ENCODE peak calls at places on chromosome 14, in six cellular contexts. Z is IMR-90, U is H1, C is mesendoderm, A is H9, T is mesenchymal stem cell. S is an unnamed sample.

GRCh38 chr14:92603309-92604257 is 90.0 kb downstream of the RIN3 start:
- DNase-seq in Z (peak; percentile 83), U (no peak), C (peak; percentile 22), A (no peak), T (peak; percentile 70), S (peak; percentile 18)

GRCh38 chr14:68686212-68686478 is 106.7 kb downstream of the ZFP36L1 start:
- DNase-seq in Z (no peak), U (no peak), C (no peak), A (no peak), T (no peak), S (no peak)

GRCh38 chr14:100827140-100827517 is 1.2 kb downstream of the MEG3 start:
- DNase-seq in Z (peak; percentile 16), U (no peak), C (no peak), A (no peak), T (no peak), S (no peak)

GRCh38 chr14:73295198-73295796 is 58.0 kb downstream of the PAPLN start:
- DNase-seq in Z (peak; percentile 31), U (no peak), C (peak; percentile 41), A (no peak), T (peak; percentile 61), S (no peak)

GRCh38 chr14:23610090-23610814 is 25.9 kb upstream of the DHRS2 start:
- DNase-seq in Z (no peak), U (no peak), C (no peak), A (no peak), T (no peak), S (no peak)

GRCh38 chr14:101002738-101003137 is 99.2 kb upstream of the RTL1 start:
- DNase-seq in Z (no peak), U (no peak), C (no peak), A (no peak), T (no peak), S (no peak)

GRCh38 chr14:81211844-81212243 is 8.9 kb downstream of the GTF2A1 start:
- DNase-seq in Z (peak; percentile 17), U (no peak), C (peak; percentile 55), A (no peak), T (peak; percentile 44), S (no peak)

GRCh38 chr14:57575482-57575881 is 81.8 kb upstream of the CCDC198 start:
- DNase-seq in Z (no peak), U (no peak), C (peak; percentile 33), A (no peak), T (no peak), S (no peak)

GRCh38 chr14:36502558-36503508 is 17.2 kb downstream of the NKX2-1 start:
- DNase-seq in Z (no peak), U (no peak), C (no peak), A (no peak), T (no peak), S (no peak)
- H2BK15ac ChIP-seq in Z (no peak overlapping the region), U (no peak overlapping the region), C (no peak overlapping the region), A (no peak overlapping the region), T (no peak overlapping the region), S (no peak overlapping the region)

GRCh38 chr14:59081680-59082079 is 106.8 kb upstream of the DAAM1 start:
- DNase-seq in Z (no peak), U (no peak), C (no peak), A (no peak), T (no peak), S (no peak)

GRCh38 chr14:59087711-59088110 is 100.8 kb upstream of the DAAM1 start:
- DNase-seq in Z (no peak), U (no peak), C (no peak), A (no peak), T (peak; percentile 27), S (no peak)

GRCh38 chr14:59087240-59087639 is 101.2 kb upstream of the DAAM1 start:
- DNase-seq in Z (no peak), U (no peak), C (no peak), A (no peak), T (no peak), S (no peak)

GRCh38 chr14:59086241-59086899 is 102.1 kb upstream of the DAAM1 start:
- DNase-seq in Z (peak; percentile 66), U (no peak), C (no peak), A (no peak), T (peak; percentile 50), S (no peak)

DNA sequence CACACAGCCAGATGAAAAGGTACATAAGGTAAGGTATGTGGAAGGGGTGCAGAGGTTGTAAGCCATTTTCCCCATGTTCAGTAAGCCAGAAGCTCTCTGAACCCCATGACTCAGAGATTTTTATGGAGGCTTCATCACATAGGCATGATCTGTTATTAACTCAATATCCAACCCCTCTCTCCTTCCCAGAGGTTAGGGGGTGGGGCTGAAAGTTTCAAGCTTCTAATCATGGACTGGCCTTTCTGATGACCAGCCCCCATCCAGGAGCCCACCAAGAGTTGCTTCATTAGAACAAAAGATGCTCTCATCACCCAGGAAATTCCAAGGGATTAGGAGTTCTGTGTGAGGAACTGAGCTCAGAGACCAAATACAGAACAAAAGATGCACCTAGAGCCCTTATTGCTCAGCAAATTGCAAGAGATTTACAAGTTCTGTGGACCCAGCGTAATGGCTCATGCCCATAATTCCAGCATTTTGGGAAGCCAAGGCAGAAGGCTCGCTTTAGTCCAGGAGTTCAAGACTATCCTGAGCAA is 103.2 kb upstream of the DAAM1 start:
- DNase-seq in Z (no peak), U (no peak), C (peak; percentile 47), A (no peak), T (no peak), S (no peak)
- H2BK15ac ChIP-seq in Z (no peak overlapping the region), U (no peak overlapping the region), C (no peak overlapping the region), A (no peak overlapping the region), T (no peak overlapping the region), S (no peak overlapping the region)

DNA sequence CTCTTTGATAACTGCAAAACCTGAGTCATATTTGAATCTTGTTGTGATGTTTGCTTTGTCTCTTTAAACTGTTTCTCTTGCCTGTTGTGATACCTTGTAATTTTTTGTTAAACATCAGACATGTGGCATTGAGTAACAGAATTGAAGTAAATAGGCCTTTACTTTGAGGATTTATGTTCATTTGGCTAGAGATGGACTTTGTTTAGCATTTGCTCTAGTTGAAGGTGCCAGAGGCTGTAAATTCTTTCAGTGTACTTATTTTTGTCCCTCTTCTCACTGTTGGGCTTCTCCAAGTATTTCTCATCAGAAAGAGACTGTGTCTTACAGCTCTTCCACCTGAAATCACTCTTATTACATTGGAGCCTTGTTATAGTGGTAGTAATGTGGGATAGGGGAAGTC is 175.8 kb downstream of the LRFN5 start:
- DNase-seq in Z (no peak), U (no peak), C (no peak), A (no peak), T (no peak), S (no peak)
- H2BK15ac ChIP-seq in Z (no peak overlapping the region), U (no peak overlapping the region), C (no peak overlapping the region), A (no peak overlapping the region), T (no peak overlapping the region), S (no peak overlapping the region)

GRCh38 chr14:74503973-74504335 is 10.4 kb downstream of the ISCA2 start:
- DNase-seq in Z (no peak), U (no peak), C (no peak), A (no peak), T (no peak), S (no peak)
- H2BK15ac ChIP-seq in Z (no peak overlapping the region), U (no peak overlapping the region), C (no peak overlapping the region), A (no peak overlapping the region), T (no peak overlapping the region), S (no peak overlapping the region)

DNA sequence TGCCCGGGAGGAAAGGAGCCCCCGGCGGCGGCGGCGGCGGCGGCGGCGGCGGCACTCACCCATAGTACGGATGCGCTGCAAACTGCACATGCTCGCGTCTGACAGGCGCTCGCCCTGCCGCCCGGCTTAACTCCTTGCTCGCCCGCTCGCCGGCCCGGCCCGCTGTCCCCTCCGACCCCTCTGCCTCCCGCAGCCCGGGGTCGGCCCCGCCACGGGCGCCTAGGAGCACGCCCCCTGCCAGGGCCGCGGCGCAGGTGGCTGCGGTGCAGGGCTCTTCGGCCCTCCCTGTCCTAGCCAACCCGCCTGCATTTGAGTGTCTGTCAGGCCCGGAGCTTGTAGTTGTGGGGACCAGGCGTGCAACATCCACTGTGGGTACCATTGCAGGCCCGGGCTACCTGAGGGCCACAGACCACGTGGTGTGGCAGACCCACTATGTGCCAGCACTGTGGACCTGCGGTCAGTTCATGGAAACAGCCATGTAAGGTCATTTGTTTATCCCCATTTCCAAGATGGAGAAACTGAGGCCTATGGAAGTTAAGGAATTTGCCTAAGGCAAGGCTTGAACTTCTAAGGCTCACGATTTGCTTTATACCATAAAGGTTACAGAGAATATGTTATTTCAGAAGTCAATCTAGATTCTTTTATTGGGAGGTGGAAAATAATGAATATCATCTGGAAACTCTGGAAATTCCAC is 17.6 kb upstream of the PLEKHH1 start:
- DNase-seq in Z (no peak), U (peak; percentile 63), C (no peak), A (peak; percentile 53), T (no peak), S (no peak)
- H2BK15ac ChIP-seq in Z (no peak overlapping the region), U (no peak overlapping the region), C (no peak overlapping the region), A (no peak overlapping the region), T (peak overlapping the region; percentile 4), S (no peak overlapping the region)

GRCh38 chr14:55351111-55351510 is 60.5 kb downstream of the ATG14 start:
- DNase-seq in Z (no peak), U (peak; percentile 34), C (no peak), A (no peak), T (no peak), S (no peak)
- H2BK15ac ChIP-seq in Z (no peak overlapping the region), U (no peak overlapping the region), C (no peak overlapping the region), A (no peak overlapping the region), T (no peak overlapping the region), S (no peak overlapping the region)

GRCh38 chr14:74350944-74351323 is 2.7 kb downstream of the VRTN start:
- DNase-seq in Z (no peak), U (no peak), C (no peak), A (no peak), T (no peak), S (no peak)
- H2BK15ac ChIP-seq in Z (no peak overlapping the region), U (no peak overlapping the region), C (no peak overlapping the region), A (no peak overlapping the region), T (no peak overlapping the region), S (no peak overlapping the region)

GRCh38 chr14:102583726-102584125 is 8.7 kb upstream of the RCOR1 start:
- DNase-seq in Z (no peak), U (no peak), C (peak; percentile 91), A (no peak), T (no peak), S (no peak)

GRCh38 chr14:102589761-102590290 is 2.6 kb upstream of the RCOR1 start:
- DNase-seq in Z (no peak), U (no peak), C (no peak), A (no peak), T (no peak), S (no peak)

GRCh38 chr14:102584871-102585869 is 7.3 kb upstream of the RCOR1 start:
- DNase-seq in Z (no peak), U (peak; percentile 67), C (peak; percentile 97), A (peak; percentile 89), T (peak; percentile 70), S (peak; percentile 70)

GRCh38 chr14:102588821-102589220 is 3.6 kb upstream of the RCOR1 start:
- DNase-seq in Z (no peak), U (no peak), C (no peak), A (no peak), T (no peak), S (no peak)

DNA sequence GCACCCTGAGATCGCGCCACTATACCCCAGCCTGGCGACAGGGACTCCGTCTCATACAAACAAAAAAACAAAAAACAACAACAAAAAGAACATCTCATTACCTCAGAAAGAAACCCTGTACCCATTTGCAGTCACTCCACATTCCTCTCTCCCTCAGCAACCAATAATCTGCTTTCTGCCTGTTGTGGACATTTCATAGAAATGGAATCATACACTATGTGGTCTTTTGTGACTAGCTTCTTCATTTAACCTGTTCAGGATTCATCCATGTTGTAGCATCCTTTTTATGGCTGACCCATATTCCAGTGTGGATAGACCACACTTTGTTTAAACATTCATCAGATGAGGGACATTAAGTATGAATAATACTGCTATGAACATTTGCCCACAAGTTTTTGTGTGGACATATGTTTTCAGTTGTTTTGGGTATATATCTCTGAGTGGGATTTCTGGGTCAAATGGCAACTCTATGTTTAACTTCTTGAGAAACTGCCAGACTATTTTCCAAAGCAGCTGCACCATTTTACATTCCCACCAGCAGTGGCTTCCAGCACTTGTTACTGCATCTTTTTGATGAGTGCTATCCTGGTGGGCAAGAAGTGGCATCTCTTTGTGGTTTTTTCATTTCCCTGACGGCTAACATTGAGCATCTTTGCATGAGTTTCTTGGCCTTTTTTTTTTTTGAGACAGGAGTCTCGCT is 5.9 kb upstream of the RCOR1 start:
- DNase-seq in Z (peak; percentile 73), U (no peak), C (no peak), A (no peak), T (peak; percentile 37), S (no peak)
- H2BK15ac ChIP-seq in Z (no peak overlapping the region), U (no peak overlapping the region), C (no peak overlapping the region), A (no peak overlapping the region), T (no peak overlapping the region), S (no peak overlapping the region)

S was measured in neuronal stem cell.